ENCODE peak calls at places on chromosomes 11 and 22, in nine cellular contexts. G, P, O, C, E, B, L, J and N are unnamed samples.

GRCh38 chr11:10742460-10743208 is 8.4 kb upstream of the CTR9 start:
- DNase-seq in L (no peak), O (no peak), B (no peak), E (no peak), P (no peak), G (peak), J (no peak), C (no peak), N (peak)

GRCh38 chr22:27874756-27875155 is 44.3 kb downstream of the PITPNB start:
- DNase-seq in J (no peak), B (no peak), G (no peak), C (no peak), E (no peak), L (no peak), P (no peak), O (no peak), N (no peak)

GRCh38 chr11:45209904-45210699 is 63.7 kb downstream of the PRDM11 start:
- DNase-seq in B (no peak), P (peak), C (no peak), J (peak), E (no peak), G (no peak), O (no peak), L (no peak), N (peak)

GRCh38 chr22:22802346-22802970 is 85.2 kb upstream of the IGLL5 start:
- DNase-seq in J (peak), L (no peak), G (no peak), P (no peak), O (no peak), C (no peak), B (no peak), E (peak), N (peak)

GRCh38 chr11:41954034-41954433 is 494.6 kb upstream of the LRRC4C start:
- DNase-seq in O (no peak), G (no peak), C (no peak), P (no peak), L (no peak), J (no peak), B (no peak), E (no peak), N (peak)

GRCh38 chr22:39617761-39618757 is 47.5 kb downstream of the CACNA1I start:
- DNase-seq in J (no peak), P (no peak), C (no peak), L (no peak), E (no peak), B (no peak), G (no peak), O (no peak), N (no peak)

GRCh38 chr11:28976801-28977145 is 868.6 kb downstream of the METTL15 start:
- DNase-seq in B (no peak), L (no peak), P (peak), E (peak), J (no peak), G (no peak), O (no peak), C (no peak), N (no peak)

GRCh38 chr11:48087422-48087821 is 107.1 kb downstream of the PTPRJ start:
- DNase-seq in G (no peak), B (no peak), E (no peak), L (no peak), C (no peak), P (no peak), O (no peak), J (no peak), N (no peak)

GRCh38 chr11:121763526-121763925 is 310.8 kb upstream of the SORL1-AS1 start:
- DNase-seq in O (no peak), C (no peak), E (no peak), B (no peak), L (no peak), J (peak), G (no peak), P (no peak), N (no peak)

GRCh38 chr11:119828011-119828410 is 99.0 kb upstream of the NECTIN1 start:
- DNase-seq in J (no peak), B (no peak), P (no peak), O (no peak), L (no peak), G (no peak), C (no peak), E (peak), N (no peak)

GRCh38 chr11:71342951-71343827 is 90.8 kb upstream of the SHANK2 start:
- DNase-seq in E (peak), O (peak), G (no peak), P (peak), C (no peak), J (peak), B (no peak), L (peak), N (peak)

GRCh38 chr22:44133901-44134511 is 46.7 kb upstream of the PARVG start:
- DNase-seq in E (no peak), G (no peak), C (no peak), J (no peak), O (no peak), B (no peak), L (no peak), P (peak), N (no peak)

GRCh38 chr11:123238297-123238696 is 43.2 kb upstream of the CLMP start:
- DNase-seq in E (no peak), C (no peak), O (no peak), G (no peak), P (peak), L (no peak), J (no peak), B (no peak), N (no peak)

GRCh38 chr11:129374993-129375721 is 491 bp upstream of the BARX2 start:
- DNase-seq in L (peak), O (no peak), E (peak), C (no peak), P (peak), J (no peak), B (no peak), G (no peak), N (peak)

GRCh38 chr11:128827494-128827893 is 39.6 kb downstream of the KCNJ1 start:
- DNase-seq in O (no peak), C (no peak), L (no peak), G (no peak), E (no peak), J (no peak), P (no peak), B (no peak), N (no peak)

GRCh38 chr11:65562020-65562419 is 3.9 kb upstream of the LTBP3 start:
- DNase-seq in P (no peak), L (no peak), C (no peak), G (no peak), B (no peak), O (no peak), E (no peak), J (no peak), N (no peak)

GRCh38 chr22:28029201-28029948 is 110.3 kb upstream of the PITPNB start:
- DNase-seq in B (no peak), G (no peak), P (peak), L (peak), E (peak), C (no peak), O (no peak), J (no peak), N (peak)

GRCh38 chr11:117898059-117898458 is 21.6 kb upstream of the FXYD6 start:
- DNase-seq in J (no peak), E (no peak), L (no peak), P (no peak), C (no peak), B (no peak), O (no peak), G (no peak), N (no peak)

GRCh38 chr11:122494171-122494570 is 161.4 kb upstream of the UBASH3B start:
- DNase-seq in E (no peak), B (no peak), L (no peak), C (no peak), P (no peak), G (no peak), J (no peak), O (no peak), N (no peak)